ENCODE peak calls at places on chromosomes 1 and 21, in eight cellular contexts. T is ACHN; S is KBM-7; U is heart right ventricle; A is dorsolateral prefrontal cortex; D is AG10803; O is left lobe of liver; K is stimulated activated CD8-positive, alpha-beta memory T cell treated with anti-CD3 and anti-CD28 coated beads, Interleukin-2, amount 100 ng/mL, for 48 hours. X is an unnamed sample.

GRCh38 chr1:20375563-20375962 is 84.9 kb downstream of the VWA5B1 start:
- DNase-seq in T (no peak), S (no peak), U (no peak), A (no peak), D (peak; percentile 36), O (no peak), K (no peak), X (no peak)

GRCh38 chr1:243793298-243793697 is 56.7 kb downstream of the AKT3 start:
- DNase-seq in T (no peak), S (no peak), U (no peak), A (no peak), D (no peak), O (no peak), K (no peak), X (no peak)

GRCh38 chr1:208759250-208759649 is 515.1 kb upstream of the PLXNA2 start:
- DNase-seq in T (no peak), S (no peak), U (no peak), A (no peak), D (no peak), O (no peak), K (no peak), X (no peak)

GRCh38 chr21:42384184-42384583 is 11.7 kb downstream of the TMPRSS3 start:
- DNase-seq in T (no peak), S (no peak), U (no peak), A (no peak), D (no peak), O (no peak), K (no peak), X (no peak)

GRCh38 chr1:59767119-59767518 is 47.6 kb upstream of the HOOK1 start:
- DNase-seq in T (no peak), S (no peak), U (no peak), A (no peak), D (peak; percentile 43), O (no peak), K (no peak), X (no peak)

GRCh38 chr1:203126866-203127671 is 457 bp upstream of the ADORA1 start:
- DNase-seq in T (peak; percentile 73), S (no peak), U (no peak), A (no peak), D (peak; percentile 12), O (peak; percentile 35), K (no peak), X (no peak)

GRCh38 chr1:85607126-85607912 is 26.8 kb downstream of the CCN1 start:
- DNase-seq in T (peak; percentile 99), S (no peak), U (no peak), A (no peak), D (peak; percentile 100), O (no peak), K (no peak), X (peak; percentile 71)

GRCh38 chr21:17513214-17514123 is 626 bp downstream of the CXADR start:
- DNase-seq in T (no peak), S (peak; percentile 50), U (peak; percentile 22), A (peak; percentile 31), D (no peak), O (peak; percentile 62), K (no peak), X (peak; percentile 60)

GRCh38 chr21:33562389-33562788 is 19.6 kb downstream of the SON start:
- DNase-seq in T (no peak), S (no peak), U (no peak), A (no peak), D (no peak), O (no peak), K (no peak), X (no peak)

GRCh38 chr1:97145321-97145956 is 423.9 kb downstream of the PTBP2 start:
- DNase-seq in T (no peak), S (no peak), U (no peak), A (no peak), D (peak; percentile 98), O (no peak), K (no peak), X (no peak)

GRCh38 chr1:67110352-67110751 is 24.4 kb downstream of the C1orf141 start:
- DNase-seq in T (no peak), S (peak; percentile 9), U (no peak), A (no peak), D (no peak), O (no peak), K (no peak), X (no peak)

GRCh38 chr1:17191990-17192242 is 13.0 kb upstream of the PADI1 start:
- DNase-seq in T (no peak), S (no peak), U (no peak), A (no peak), D (no peak), O (no peak), K (no peak), X (no peak)

GRCh38 chr1:42939216-42939615 is 19.5 kb downstream of the SLC2A1 start:
- DNase-seq in T (no peak), S (no peak), U (no peak), A (no peak), D (no peak), O (no peak), K (no peak), X (peak; percentile 87)

GRCh38 chr1:66532214-66532613 is 1.7 kb upstream of the SGIP1 start:
- DNase-seq in T (no peak), S (no peak), U (no peak), A (no peak), D (no peak), O (no peak), K (no peak), X (no peak)

GRCh38 chr1:94634977-94635416 is 93.4 kb upstream of the F3 start:
- DNase-seq in T (no peak), S (peak; percentile 29), U (no peak), A (no peak), D (no peak), O (no peak), K (no peak), X (peak; percentile 20)

GRCh38 chr1:150674881-150675280 is 22.1 kb downstream of the GOLPH3L start:
- DNase-seq in T (no peak), S (no peak), U (no peak), A (no peak), D (no peak), O (no peak), K (no peak), X (no peak)

GRCh38 chr1:167207940-167208623 is 12.6 kb upstream of the POU2F1 start:
- DNase-seq in T (no peak), S (peak; percentile 70), U (no peak), A (no peak), D (no peak), O (no peak), K (no peak), X (no peak)

GRCh38 chr1:118983558-118984021 is 4.6 kb downstream of the TBX15 start:
- DNase-seq in T (no peak), S (no peak), U (no peak), A (no peak), D (peak; percentile 43), O (no peak), K (no peak), X (no peak)

GRCh38 chr1:221449194-221449593 is 292.7 kb downstream of the DUSP10 start:
- DNase-seq in T (no peak), S (no peak), U (no peak), A (no peak), D (no peak), O (no peak), K (no peak), X (no peak)

GRCh38 chr21:46038871-46039397 is 57.4 kb downstream of the COL6A1 start:
- DNase-seq in T (no peak), S (no peak), U (peak; percentile 82), A (no peak), D (peak; percentile 93), O (no peak), K (no peak), X (no peak)